ENCODE peak calls at places on chromosomes 7 and 10, in five cellular contexts. T, G, H, O and P are unnamed samples.

GRCh38 chr7:144437370-144438191 is 34.1 kb upstream of the NOBOX start:
- DNase-seq in T (peak; percentile 26), G (no peak), H (peak; percentile 44), O (no peak), P (peak; percentile 81)

GRCh38 chr7:22723171-22723601 is 3.8 kb upstream of the IL6 start:
- DNase-seq in T (no peak), G (no peak), H (no peak), O (no peak), P (peak; percentile 49)

GRCh38 chr7:140607441-140607989 is 33.1 kb downstream of the DENND2A start:
- DNase-seq in T (no peak), G (no peak), H (no peak), O (no peak), P (peak; percentile 89)

GRCh38 chr7:98840604-98841508 is 29.0 kb downstream of the TMEM130 start:
- DNase-seq in T (no peak), G (no peak), H (no peak), O (no peak), P (peak; percentile 44)

GRCh38 chr7:126803990-126804389 is 448.8 kb downstream of the GRM8 start:
- DNase-seq in T (no peak), G (no peak), H (no peak), O (no peak), P (peak; percentile 9)

GRCh38 chr7:95213809-95214492 is 110.4 kb downstream of the PON1 start:
- DNase-seq in T (no peak), G (no peak), H (no peak), O (no peak), P (peak; percentile 93)

GRCh38 chr10:22335204-22335956 is 9.9 kb upstream of the SPAG6 start:
- DNase-seq in T (peak; percentile 85), G (peak; percentile 86), H (peak; percentile 76), O (no peak), P (peak; percentile 70)

GRCh38 chr10:78165617-78166016 is 132.0 kb downstream of the RPS24 start:
- DNase-seq in T (no peak), G (no peak), H (no peak), O (no peak), P (no peak)

GRCh38 chr7:137932881-137933269 is 69.0 kb downstream of the CREB3L2 start:
- DNase-seq in T (no peak), G (no peak), H (no peak), O (no peak), P (no peak)

GRCh38 chr10:121684276-121684675 is 86.0 kb upstream of the FGFR2 start:
- DNase-seq in T (no peak), G (no peak), H (no peak), O (no peak), P (no peak)

GRCh38 chr7:100673942-100674431 is 447 bp downstream of the GNB2 start:
- DNase-seq in T (peak; percentile 54), G (no peak), H (no peak), O (no peak), P (peak; percentile 28)

GRCh38 chr10:2897619-2898508 is 169.5 kb upstream of the PFKP start:
- DNase-seq in T (no peak), G (no peak), H (no peak), O (no peak), P (no peak)

GRCh38 chr7:55073051-55073511 is 54.3 kb downstream of the EGFR start:
- DNase-seq in T (peak; percentile 67), G (peak; percentile 23), H (no peak), O (no peak), P (peak; percentile 64)

GRCh38 chr7:52500796-52501195 is 534.6 kb upstream of the POM121L12 start:
- DNase-seq in T (no peak), G (no peak), H (no peak), O (no peak), P (peak; percentile 19)

GRCh38 chr10:66928000-66928770 is 2.3 kb downstream of the LRRTM3 start:
- DNase-seq in T (no peak), G (no peak), H (no peak), O (no peak), P (peak; percentile 32)

GRCh38 chr7:37342665-37343471 is 105.8 kb downstream of the ELMO1 start:
- DNase-seq in T (peak; percentile 47), G (no peak), H (peak; percentile 59), O (peak; percentile 30), P (no peak)

GRCh38 chr7:37414352-37414983 is 34.2 kb downstream of the ELMO1 start:
- DNase-seq in T (no peak), G (no peak), H (no peak), O (no peak), P (no peak)

GRCh38 chr7:142881586-142882337 is 3.8 kb downstream of the TRPV6 start:
- DNase-seq in T (no peak), G (no peak), H (no peak), O (no peak), P (no peak)

GRCh38 chr7:90311185-90311584 is 9.9 kb downstream of the FAM237B start:
- DNase-seq in T (no peak), G (no peak), H (no peak), O (no peak), P (no peak)

GRCh38 chr7:117673839-117674238 is 194.0 kb downstream of the CFTR start:
- DNase-seq in T (peak; percentile 29), G (peak; percentile 12), H (no peak), O (no peak), P (peak; percentile 45)

GRCh38 chr7:123003539-123004126 is 8.1 kb upstream of the TAS2R16 start:
- DNase-seq in T (no peak), G (no peak), H (no peak), O (no peak), P (no peak)

GRCh38 chr7:3107228-3107763 is 63.6 kb upstream of the CARD11 start:
- DNase-seq in T (no peak), G (no peak), H (no peak), O (no peak), P (no peak)

GRCh38 chr10:99917963-99918825 is 91.6 kb downstream of the DNMBP start:
- DNase-seq in T (no peak), G (peak; percentile 69), H (no peak), O (no peak), P (peak; percentile 85)

GRCh38 chr10:62166331-62167154 is 102.1 kb downstream of the RTKN2 start:
- DNase-seq in T (peak; percentile 27), G (no peak), H (no peak), O (no peak), P (peak; percentile 9)

GRCh38 chr10:68180490-68180889 is 51.4 kb downstream of the ATOH7 start:
- DNase-seq in T (no peak), G (no peak), H (no peak), O (no peak), P (no peak)

GRCh38 chr7:50937727-50938126 is 155.0 kb upstream of the GRB10 start:
- DNase-seq in T (no peak), G (no peak), H (no peak), O (no peak), P (no peak)

GRCh38 chr7:33108591-33108930 is 643 bp downstream of the RP9 start:
- DNase-seq in T (peak; percentile 27), G (no peak), H (peak; percentile 18), O (no peak), P (no peak)

GRCh38 chr7:40571796-40572195 is 437.0 kb downstream of the SUGCT start:
- DNase-seq in T (no peak), G (no peak), H (no peak), O (no peak), P (peak; percentile 81)

GRCh38 chr7:33841031-33841430 is 64.3 kb upstream of the BMPER start:
- DNase-seq in T (no peak), G (no peak), H (no peak), O (no peak), P (no peak)

GRCh38 chr7:134737561-134738353 is 41.7 kb upstream of the CALD1 start:
- DNase-seq in T (peak; percentile 25), G (no peak), H (no peak), O (no peak), P (peak; percentile 87)

GRCh38 chr10:109007514-109007913 is 915.8 kb downstream of the XPNPEP1 start:
- DNase-seq in T (no peak), G (no peak), H (no peak), O (no peak), P (no peak)

GRCh38 chr10:30160431-30160982 is 101.1 kb upstream of the JCAD start:
- DNase-seq in T (peak; percentile 45), G (no peak), H (no peak), O (no peak), P (peak; percentile 26)

GRCh38 chr7:2864204-2864985 is 20.3 kb upstream of the GNA12 start:
- DNase-seq in T (no peak), G (no peak), H (no peak), O (no peak), P (no peak)

GRCh38 chr7:47266131-47266706 is 315.7 kb downstream of the TNS3 start:
- DNase-seq in T (peak; percentile 71), G (peak; percentile 69), H (peak; percentile 52), O (no peak), P (peak; percentile 91)

GRCh38 chr10:92750788-92751533 is 61.2 kb downstream of the HHEX start:
- DNase-seq in T (no peak), G (no peak), H (no peak), O (no peak), P (peak; percentile 33)

GRCh38 chr10:94496646-94497045 is 48.9 kb upstream of the HELLS start:
- DNase-seq in T (no peak), G (no peak), H (no peak), O (no peak), P (no peak)

GRCh38 chr7:107150375-107151073 is 18.3 kb upstream of the HBP1 start:
- DNase-seq in T (peak; percentile 18), G (no peak), H (peak; percentile 69), O (peak; percentile 45), P (peak; percentile 82)

GRCh38 chr10:129851941-129852650 is 112.0 kb downstream of the EBF3 start:
- DNase-seq in T (no peak), G (no peak), H (no peak), O (no peak), P (peak; percentile 35)

GRCh38 chr7:38016567-38016966 is 96.1 kb downstream of the EPDR1 start:
- DNase-seq in T (no peak), G (no peak), H (no peak), O (no peak), P (no peak)

GRCh38 chr10:60377955-60378354 is 11.7 kb downstream of the ANK3 start:
- DNase-seq in T (no peak), G (no peak), H (no peak), O (no peak), P (no peak)